ENCODE peak calls at places on chromosomes 11 and 22, in four cellular contexts. Q, Z, J and S are unnamed samples.

GRCh38 chr11:12480401-12480800 is 103.0 kb downstream of the PARVA start:
- DNase-seq in Q (no peak), Z (no peak), J (no peak), S (no peak)

GRCh38 chr11:43282607-43283440 is 29.0 kb upstream of the API5 start:
- DNase-seq in Q (no peak), Z (peak), J (peak), S (peak)

GRCh38 chr11:76824980-76825725 is 35.6 kb upstream of the ACER3 start:
- DNase-seq in Q (no peak), Z (no peak), J (no peak), S (peak)

GRCh38 chr11:128582496-128583366 is 4.6 kb downstream of the ETS1 start:
- DNase-seq in Q (no peak), Z (peak), J (peak), S (peak)

GRCh38 chr11:2778630-2779498 is 79.1 kb upstream of the KCNQ1OT1 start:
- DNase-seq in Q (peak), Z (no peak), J (no peak), S (peak)

GRCh38 chr11:54979375-54979774 is 272.7 kb downstream of the OR4A5 start:
- DNase-seq in Q (no peak), Z (no peak), J (no peak), S (no peak)

GRCh38 chr11:72613977-72614376 is 60.2 kb downstream of the PDE2A start:
- DNase-seq in Q (no peak), Z (no peak), J (no peak), S (no peak)

GRCh38 chr11:120603071-120603470 is 91.5 kb downstream of the GRIK4 start:
- DNase-seq in Q (no peak), Z (no peak), J (no peak), S (no peak)

GRCh38 chr22:46107089-46107664 is 43.1 kb upstream of the PPARA start:
- DNase-seq in Q (no peak), Z (no peak), J (no peak), S (peak)